ENCODE peak calls at places on chromosome 9, in six cellular contexts. Q, E, S, P, L and Z are unnamed samples.

GRCh38 chr9:18256574-18256973 is 217.4 kb upstream of the ADAMTSL1 start:
- DNase-seq in S (no peak), Q (peak), P (no peak), E (no peak), L (peak), Z (no peak)

GRCh38 chr9:33623658-33624586 is 99.9 kb downstream of the ANKRD18B start:
- DNase-seq in P (peak), S (peak), Q (peak), E (peak), L (peak), Z (peak)

GRCh38 chr9:90285946-90286345 is 356.7 kb downstream of the DIRAS2 start:
- DNase-seq in P (no peak), S (no peak), E (no peak), Q (no peak), L (no peak), Z (no peak)

GRCh38 chr9:100426532-100427365 is at the start of gene MSANTD3:
- DNase-seq in P (peak), E (peak), Q (peak), S (peak), L (peak), Z (peak)

GRCh38 chr9:124322618-124323432 is 65.1 kb downstream of the NEK6 start:
- DNase-seq in P (no peak), S (no peak), Q (no peak), E (no peak), L (no peak), Z (no peak)

GRCh38 chr9:126500600-126501382 is 112.9 kb upstream of the LMX1B start:
- DNase-seq in Q (peak), S (peak), L (peak), P (peak), E (peak), Z (peak)

GRCh38 chr9:98551511-98552286 is 157.0 kb downstream of the GABBR2 start:
- DNase-seq in E (no peak), S (no peak), L (peak), Q (no peak), P (no peak), Z (no peak)

GRCh38 chr9:38000735-38001134 is 68.3 kb downstream of the SHB start:
- DNase-seq in E (no peak), L (no peak), Q (no peak), S (no peak), P (no peak), Z (no peak)

GRCh38 chr9:93380410-93381060 is 71.0 kb upstream of the FAM120A start:
- DNase-seq in Q (peak), L (no peak), E (no peak), P (no peak), S (no peak), Z (no peak)

GRCh38 chr9:101093620-101094019 is 65.1 kb downstream of the PLPPR1 start:
- DNase-seq in E (no peak), P (no peak), S (no peak), L (peak), Q (peak), Z (no peak)

GRCh38 chr9:19028835-19029451 is 4.1 kb downstream of the SAXO1 start:
- DNase-seq in Q (peak), S (no peak), E (peak), P (peak), L (peak), Z (peak)

GRCh38 chr9:95494416-95495371 is 22.1 kb downstream of the PTCH1 start:
- DNase-seq in Q (peak), E (peak), L (no peak), S (peak), P (no peak), Z (peak)

GRCh38 chr9:114078781-114079156 is 669 bp upstream of the AMBP start:
- DNase-seq in S (no peak), P (no peak), E (no peak), Q (no peak), L (no peak), Z (no peak)

GRCh38 chr9:114621975-114622609 is 11.0 kb downstream of the TMEM268 start:
- DNase-seq in L (peak), S (no peak), E (no peak), Q (peak), P (no peak), Z (no peak)

GRCh38 chr9:99076483-99077171 is 28.3 kb upstream of the TGFBR1 start:
- DNase-seq in L (no peak), E (no peak), Q (no peak), P (no peak), S (peak), Z (peak)

GRCh38 chr9:136626740-136627642 is 35.7 kb upstream of the EGFL7 start:
- DNase-seq in S (no peak), P (no peak), Q (no peak), L (peak), E (no peak), Z (no peak)

GRCh38 chr9:38059233-38059936 is 9.6 kb downstream of the SHB start:
- DNase-seq in L (peak), Q (peak), S (no peak), P (no peak), E (no peak), Z (no peak)

GRCh38 chr9:134909511-134910105 is 8.1 kb downstream of the FCN1 start:
- DNase-seq in L (no peak), Q (no peak), P (no peak), E (no peak), S (no peak), Z (no peak)

GRCh38 chr9:114894801-114895433 is 35.5 kb downstream of the TNFSF8 start:
- DNase-seq in S (no peak), E (no peak), L (peak), P (no peak), Q (peak), Z (no peak)

GRCh38 chr9:38038307-38039089 is 30.5 kb downstream of the SHB start:
- DNase-seq in E (no peak), L (no peak), S (no peak), Q (no peak), P (no peak), Z (no peak)

GRCh38 chr9:77899679-77900354 is 131.8 kb downstream of the GNAQ start:
- DNase-seq in Q (no peak), S (no peak), P (no peak), E (no peak), L (peak), Z (no peak)

GRCh38 chr9:131578778-131579504 is 33.6 kb downstream of the PRRT1B start:
- DNase-seq in S (peak), E (peak), L (no peak), P (no peak), Q (peak), Z (peak)

GRCh38 chr9:69894720-69895119 is 74.1 kb downstream of the CFAP95 start:
- DNase-seq in Q (no peak), P (no peak), S (no peak), L (no peak), E (no peak), Z (no peak)

GRCh38 chr9:94911986-94912635 is 185.6 kb downstream of the AOPEP start:
- DNase-seq in S (no peak), E (no peak), Q (no peak), L (no peak), P (no peak), Z (no peak)

GRCh38 chr9:3736186-3736585 is 210.4 kb upstream of the RFX3 start:
- DNase-seq in P (no peak), L (no peak), E (no peak), S (no peak), Q (no peak), Z (no peak)

GRCh38 chr9:21559402-21560280 is 77.5 kb upstream of the IFNE start:
- DNase-seq in S (peak), E (peak), L (peak), P (peak), Q (peak), Z (peak)

GRCh38 chr9:19232830-19233194 is 2.3 kb downstream of the DENND4C start:
- DNase-seq in S (no peak), E (no peak), L (peak), Q (peak), P (no peak), Z (no peak)